ENCODE peak calls at places on chromosomes 2 and 18, in eight cellular contexts. One of them, this sample, is unnamed.

GRCh38 chr2:142724186-142724585 is 153.3 kb upstream of the KYNU start:
- DNase-seq in hepatocyte: no peak
- DNase-seq in heart right ventricle: no peak
- DNase-seq in omental fat pad: no peak
- DNase-seq in kidney: no peak
- DNase-seq in cardiac muscle cell: no peak
- DNase-seq in lower lobe of right lung: no peak
- DNase-seq in GM12865: no peak
- DNase-seq in this sample: no peak

GRCh38 chr2:229798446-229799147 is 84.2 kb upstream of the DNER start:
- DNase-seq in hepatocyte: no peak
- DNase-seq in heart right ventricle: no peak
- DNase-seq in GM12865: no peak
- DNase-seq in omental fat pad: no peak
- DNase-seq in kidney: no peak
- DNase-seq in lower lobe of right lung: no peak
- DNase-seq in cardiac muscle cell: peak
- DNase-seq in this sample: no peak

GRCh38 chr2:38549066-38549465 is 53.7 kb downstream of the HNRNPLL start:
- DNase-seq in GM12865: no peak
- DNase-seq in omental fat pad: no peak
- DNase-seq in lower lobe of right lung: no peak
- DNase-seq in heart right ventricle: no peak
- DNase-seq in hepatocyte: no peak
- DNase-seq in cardiac muscle cell: no peak
- DNase-seq in kidney: no peak
- DNase-seq in this sample: no peak

GRCh38 chr2:159265171-159265576 is 21.3 kb downstream of the WDSUB1 start:
- DNase-seq in lower lobe of right lung: no peak
- DNase-seq in hepatocyte: no peak
- DNase-seq in cardiac muscle cell: peak
- DNase-seq in kidney: no peak
- DNase-seq in GM12865: no peak
- DNase-seq in omental fat pad: no peak
- DNase-seq in heart right ventricle: no peak
- DNase-seq in this sample: no peak

GRCh38 chr18:54444309-54444914 is 86.7 kb downstream of the C18orf54 start:
- DNase-seq in heart right ventricle: peak
- DNase-seq in kidney: no peak
- DNase-seq in GM12865: peak
- DNase-seq in omental fat pad: no peak
- DNase-seq in hepatocyte: peak
- DNase-seq in cardiac muscle cell: peak
- DNase-seq in lower lobe of right lung: no peak
- DNase-seq in this sample: peak

GRCh38 chr2:54461251-54461650 is 5.1 kb downstream of the SPTBN1 start:
- DNase-seq in kidney: no peak
- DNase-seq in hepatocyte: no peak
- DNase-seq in lower lobe of right lung: no peak
- DNase-seq in omental fat pad: no peak
- DNase-seq in GM12865: no peak
- DNase-seq in heart right ventricle: no peak
- DNase-seq in cardiac muscle cell: peak
- DNase-seq in this sample: no peak

GRCh38 chr2:34997779-34998178 is 1357.8 kb upstream of the CRIM1 start:
- DNase-seq in omental fat pad: no peak
- DNase-seq in hepatocyte: no peak
- DNase-seq in lower lobe of right lung: no peak
- DNase-seq in cardiac muscle cell: no peak
- DNase-seq in kidney: no peak
- DNase-seq in heart right ventricle: no peak
- DNase-seq in GM12865: no peak
- DNase-seq in this sample: no peak

GRCh38 chr2:94870392-94871225 is 621 bp upstream of the TEKT4 start:
- DNase-seq in heart right ventricle: no peak
- DNase-seq in lower lobe of right lung: peak
- DNase-seq in kidney: peak
- DNase-seq in GM12865: peak
- DNase-seq in cardiac muscle cell: no peak
- DNase-seq in omental fat pad: no peak
- DNase-seq in hepatocyte: no peak
- DNase-seq in this sample: no peak

GRCh38 chr2:178177066-178177679 is 17.1 kb upstream of the OSBPL6 start:
- DNase-seq in GM12865: no peak
- DNase-seq in kidney: no peak
- DNase-seq in omental fat pad: no peak
- DNase-seq in lower lobe of right lung: no peak
- DNase-seq in cardiac muscle cell: peak
- DNase-seq in hepatocyte: no peak
- DNase-seq in heart right ventricle: no peak
- DNase-seq in this sample: no peak

GRCh38 chr2:71691747-71692455 is 238.5 kb downstream of the DYSF start:
- DNase-seq in omental fat pad: no peak
- DNase-seq in cardiac muscle cell: peak
- DNase-seq in kidney: peak
- DNase-seq in GM12865: no peak
- DNase-seq in heart right ventricle: no peak
- DNase-seq in hepatocyte: no peak
- DNase-seq in lower lobe of right lung: no peak
- DNase-seq in this sample: no peak

GRCh38 chr2:150062416-150062815 is 425.1 kb downstream of the RND3 start:
- DNase-seq in lower lobe of right lung: no peak
- DNase-seq in GM12865: no peak
- DNase-seq in kidney: no peak
- DNase-seq in heart right ventricle: peak
- DNase-seq in omental fat pad: no peak
- DNase-seq in hepatocyte: no peak
- DNase-seq in cardiac muscle cell: peak
- DNase-seq in this sample: no peak

GRCh38 chr18:28831476-28831875 is 654.5 kb upstream of the CDH2 start:
- DNase-seq in heart right ventricle: no peak
- DNase-seq in hepatocyte: no peak
- DNase-seq in omental fat pad: no peak
- DNase-seq in GM12865: no peak
- DNase-seq in cardiac muscle cell: no peak
- DNase-seq in lower lobe of right lung: no peak
- DNase-seq in kidney: no peak
- DNase-seq in this sample: no peak

GRCh38 chr2:47118581-47118980 is 36.5 kb downstream of the STPG4 start:
- DNase-seq in hepatocyte: no peak
- DNase-seq in omental fat pad: no peak
- DNase-seq in lower lobe of right lung: no peak
- DNase-seq in cardiac muscle cell: no peak
- DNase-seq in GM12865: no peak
- DNase-seq in heart right ventricle: no peak
- DNase-seq in kidney: no peak
- DNase-seq in this sample: no peak

GRCh38 chr18:25832008-25832604 is 258.3 kb downstream of the SS18 start:
- DNase-seq in hepatocyte: peak
- DNase-seq in kidney: no peak
- DNase-seq in cardiac muscle cell: peak
- DNase-seq in omental fat pad: peak
- DNase-seq in heart right ventricle: peak
- DNase-seq in GM12865: peak
- DNase-seq in lower lobe of right lung: peak
- DNase-seq in this sample: peak

GRCh38 chr18:23752796-23753195 is 63.5 kb downstream of the LAMA3 start:
- DNase-seq in cardiac muscle cell: peak
- DNase-seq in GM12865: no peak
- DNase-seq in hepatocyte: peak
- DNase-seq in kidney: no peak
- DNase-seq in lower lobe of right lung: no peak
- DNase-seq in omental fat pad: no peak
- DNase-seq in heart right ventricle: no peak
- DNase-seq in this sample: no peak

GRCh38 chr18:59783138-59783537 is 85.9 kb upstream of the CCBE1 start:
- DNase-seq in kidney: no peak
- DNase-seq in lower lobe of right lung: no peak
- DNase-seq in cardiac muscle cell: peak
- DNase-seq in omental fat pad: no peak
- DNase-seq in hepatocyte: peak
- DNase-seq in heart right ventricle: no peak
- DNase-seq in GM12865: peak
- DNase-seq in this sample: no peak

GRCh38 chr2:86368181-86368824 is 30.9 kb upstream of the REEP1 start:
- DNase-seq in omental fat pad: no peak
- DNase-seq in kidney: no peak
- DNase-seq in lower lobe of right lung: peak
- DNase-seq in heart right ventricle: peak
- DNase-seq in GM12865: peak
- DNase-seq in hepatocyte: peak
- DNase-seq in cardiac muscle cell: peak
- DNase-seq in this sample: peak

DNA sequence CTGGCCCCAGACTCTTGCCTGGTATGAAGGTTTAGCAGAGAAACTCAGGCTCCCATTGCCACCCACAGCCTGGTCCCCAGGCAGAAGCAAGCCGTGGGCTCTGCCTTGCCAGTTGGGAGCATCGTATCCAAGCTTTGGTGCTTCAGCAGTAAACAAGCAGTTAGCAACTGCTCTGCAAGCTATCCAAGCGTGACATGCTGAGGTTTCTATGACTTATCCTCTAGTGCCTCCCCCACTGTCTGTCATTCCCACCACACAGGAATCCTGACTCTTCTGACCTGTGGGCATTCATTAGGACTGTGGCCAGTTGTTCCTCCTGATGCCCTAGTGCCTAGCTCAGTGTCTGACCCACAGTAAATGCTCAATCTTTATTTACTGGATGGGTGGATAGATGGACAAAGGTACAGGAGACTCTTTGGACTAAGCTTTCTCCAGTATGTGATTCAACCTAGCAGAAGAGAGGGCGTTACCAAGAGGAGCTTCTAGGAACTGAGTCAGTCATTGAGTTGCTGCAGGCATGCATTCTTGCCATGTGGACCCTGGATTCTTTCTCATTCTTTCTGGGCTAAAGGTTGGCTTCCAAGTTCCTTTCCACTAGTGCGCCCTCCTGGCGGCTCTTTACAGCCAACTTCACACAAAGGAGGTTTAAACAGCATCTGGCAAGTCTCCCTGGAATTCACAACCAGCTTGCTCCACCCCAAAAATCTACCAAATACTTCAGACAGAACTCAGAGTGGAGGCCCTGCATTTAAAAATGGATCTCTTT is 40.6 kb upstream of the MRPL19 start:
- DNase-seq in omental fat pad: no peak
- DNase-seq in lower lobe of right lung: peak
- DNase-seq in hepatocyte: peak
- DNase-seq in heart right ventricle: no peak
- DNase-seq in kidney: no peak
- DNase-seq in GM12865: peak
- DNase-seq in cardiac muscle cell: peak
- DNase-seq in this sample: no peak
- TF ChIP-seq CTCF in omental fat pad: no peak
- TF ChIP-seq CTCF in lower lobe of right lung: no peak
- TF ChIP-seq CTCF in hepatocyte: peak
- TF ChIP-seq CTCF in heart right ventricle: no peak
- TF ChIP-seq CTCF in kidney: peak
- TF ChIP-seq CTCF in GM12865: no peak
- TF ChIP-seq CTCF in cardiac muscle cell: peak
- TF ChIP-seq CTCF in this sample: no peak

GRCh38 chr18:39274535-39274934 is 1708.9 kb upstream of the CELF4 start:
- DNase-seq in hepatocyte: no peak
- DNase-seq in GM12865: no peak
- DNase-seq in omental fat pad: no peak
- DNase-seq in lower lobe of right lung: no peak
- DNase-seq in heart right ventricle: no peak
- DNase-seq in cardiac muscle cell: peak
- DNase-seq in kidney: no peak
- DNase-seq in this sample: no peak
- TF ChIP-seq CTCF in hepatocyte: no peak
- TF ChIP-seq CTCF in GM12865: no peak
- TF ChIP-seq CTCF in omental fat pad: no peak
- TF ChIP-seq CTCF in lower lobe of right lung: no peak
- TF ChIP-seq CTCF in heart right ventricle: no peak
- TF ChIP-seq CTCF in cardiac muscle cell: peak
- TF ChIP-seq CTCF in kidney: no peak
- TF ChIP-seq CTCF in this sample: no peak

DNA sequence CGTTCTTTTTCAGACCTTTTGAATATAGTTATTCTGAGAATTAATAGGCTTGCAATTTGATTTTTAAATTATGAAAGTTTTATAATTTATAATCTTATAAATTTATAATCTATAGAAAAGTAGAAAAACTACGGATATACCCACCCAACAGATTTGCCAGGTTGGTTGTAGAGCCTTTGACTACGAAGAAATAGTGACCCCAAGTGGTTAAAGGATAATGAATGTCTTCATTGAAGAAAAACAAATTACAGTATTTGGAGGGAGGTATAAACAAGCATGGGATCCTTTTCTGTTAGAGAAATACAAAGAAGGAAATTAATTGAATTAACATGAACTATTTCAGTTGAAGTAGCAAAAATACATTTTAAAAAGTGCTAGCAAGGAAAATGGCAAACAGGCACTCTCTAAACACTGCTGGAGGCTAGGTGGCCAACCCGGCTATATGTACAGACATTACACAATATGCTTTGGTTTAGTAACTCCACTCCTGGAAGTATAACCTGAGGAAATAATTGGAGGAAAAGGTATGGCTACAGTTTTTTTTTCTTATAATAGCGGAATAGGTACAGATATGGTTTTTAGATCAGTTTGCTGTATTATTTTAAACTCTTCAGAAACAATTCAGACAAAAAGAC is 110.9 kb downstream of the MIB1 start:
- DNase-seq in GM12865: peak
- DNase-seq in lower lobe of right lung: no peak
- DNase-seq in heart right ventricle: no peak
- DNase-seq in omental fat pad: no peak
- DNase-seq in kidney: no peak
- DNase-seq in hepatocyte: peak
- DNase-seq in cardiac muscle cell: peak
- DNase-seq in this sample: no peak
- TF ChIP-seq CTCF in GM12865: peak
- TF ChIP-seq CTCF in lower lobe of right lung: peak
- TF ChIP-seq CTCF in heart right ventricle: peak
- TF ChIP-seq CTCF in omental fat pad: no peak
- TF ChIP-seq CTCF in kidney: peak
- TF ChIP-seq CTCF in hepatocyte: peak
- TF ChIP-seq CTCF in cardiac muscle cell: peak
- TF ChIP-seq CTCF in this sample: no peak

DNA sequence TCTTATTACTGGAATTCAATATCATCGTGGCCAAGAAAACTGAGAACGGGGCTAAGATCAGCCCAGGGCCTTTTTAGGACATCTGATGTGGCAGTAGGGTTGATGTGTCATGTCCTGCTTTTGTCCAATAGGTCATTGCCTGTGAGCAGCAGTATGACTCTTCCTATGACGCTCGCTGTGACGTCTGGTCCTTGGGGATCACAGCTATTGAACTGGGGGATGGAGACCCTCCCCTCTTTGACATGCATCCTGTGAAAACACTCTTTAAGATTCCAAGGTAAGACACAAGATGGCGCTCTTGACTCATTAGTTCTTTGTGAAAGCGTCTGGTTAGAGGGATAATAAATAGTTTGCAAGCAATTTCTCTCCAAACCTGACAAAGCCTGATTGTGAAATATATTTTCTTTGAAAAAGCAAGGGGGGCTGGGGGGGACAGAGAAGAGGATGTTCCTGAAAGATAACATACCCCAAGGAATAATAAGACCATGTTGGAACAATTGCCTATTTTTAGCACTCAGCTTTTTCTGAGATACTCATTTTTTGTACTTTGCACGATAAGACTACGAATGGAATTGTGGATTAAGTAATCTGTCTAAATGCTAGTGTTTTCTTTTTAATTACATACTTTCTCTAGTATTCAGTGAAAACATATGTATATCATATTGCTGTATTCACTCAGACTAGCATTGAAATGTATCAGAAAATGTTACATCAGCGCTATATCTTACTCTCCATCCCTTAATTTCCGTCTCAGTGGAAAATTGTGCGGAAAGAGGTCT is 58.1 kb downstream of the MYO3B start:
- DNase-seq in GM12865: peak
- DNase-seq in heart right ventricle: peak
- DNase-seq in cardiac muscle cell: peak
- DNase-seq in hepatocyte: peak
- DNase-seq in lower lobe of right lung: no peak
- DNase-seq in omental fat pad: no peak
- DNase-seq in kidney: no peak
- DNase-seq in this sample: no peak
- TF ChIP-seq CTCF in GM12865: peak
- TF ChIP-seq CTCF in heart right ventricle: peak
- TF ChIP-seq CTCF in cardiac muscle cell: peak
- TF ChIP-seq CTCF in hepatocyte: peak
- TF ChIP-seq CTCF in lower lobe of right lung: peak
- TF ChIP-seq CTCF in omental fat pad: no peak
- TF ChIP-seq CTCF in kidney: no peak
- TF ChIP-seq CTCF in this sample: peak

This sample was measured in pancreas.